ENCODE peak calls at places on chromosomes 1 and 21, in four cellular contexts. One of them, this sample, is unnamed.
A peak's percentile ranks its signal among the peaks of the same experiment; 100 is the strongest.

GRCh38 chr1:233112184-233113008 is 162.0 kb downstream of the NTPCR start:
- DNase-seq in mammary epithelial cell: no peak
- DNase-seq in tibial nerve: no peak
- DNase-seq in DND-41: no peak
- DNase-seq in this sample: no peak

GRCh38 chr1:8962812-8963669 is 17.4 kb downstream of the CA6 start:
- DNase-seq in mammary epithelial cell: no peak
- DNase-seq in tibial nerve: peak; percentile 23
- DNase-seq in DND-41: peak; percentile 56
- DNase-seq in this sample: peak; percentile 15

GRCh38 chr1:53246261-53247134 is 8.2 kb upstream of the MAGOH start:
- DNase-seq in mammary epithelial cell: no peak
- DNase-seq in tibial nerve: no peak
- DNase-seq in DND-41: no peak
- DNase-seq in this sample: no peak

GRCh38 chr1:57597036-57597435 is 173.2 kb upstream of the DAB1 start:
- DNase-seq in mammary epithelial cell: no peak
- DNase-seq in tibial nerve: no peak
- DNase-seq in DND-41: no peak
- DNase-seq in this sample: no peak

GRCh38 chr1:70874826-70875225 is 172.8 kb downstream of the PTGER3 start:
- DNase-seq in mammary epithelial cell: no peak
- DNase-seq in tibial nerve: no peak
- DNase-seq in DND-41: no peak
- DNase-seq in this sample: no peak

GRCh38 chr1:51313961-51314777 is 16.2 kb downstream of the TTC39A start:
- DNase-seq in mammary epithelial cell: peak; percentile 78
- DNase-seq in tibial nerve: no peak
- DNase-seq in DND-41: no peak
- DNase-seq in this sample: no peak

GRCh38 chr1:214764502-214764901 is 161.5 kb downstream of the CENPF start:
- DNase-seq in mammary epithelial cell: no peak
- DNase-seq in tibial nerve: no peak
- DNase-seq in DND-41: no peak
- DNase-seq in this sample: no peak

GRCh38 chr1:151990856-151991198 is 2.8 kb downstream of the S100A10 start:
- DNase-seq in mammary epithelial cell: no peak
- DNase-seq in tibial nerve: peak; percentile 61
- DNase-seq in DND-41: no peak
- DNase-seq in this sample: no peak

GRCh38 chr1:54311506-54311905 is 94.7 kb downstream of the SSBP3 start:
- DNase-seq in mammary epithelial cell: no peak
- DNase-seq in tibial nerve: no peak
- DNase-seq in DND-41: no peak
- DNase-seq in this sample: no peak

GRCh38 chr21:17901458-17902092 is 82.4 kb upstream of the C21orf91 start:
- DNase-seq in mammary epithelial cell: peak; percentile 40
- DNase-seq in tibial nerve: no peak
- DNase-seq in DND-41: no peak
- DNase-seq in this sample: peak; percentile 20

GRCh38 chr1:56094168-56094567 is 485.2 kb downstream of the PLPP3 start:
- DNase-seq in mammary epithelial cell: no peak
- DNase-seq in tibial nerve: no peak
- DNase-seq in DND-41: no peak
- DNase-seq in this sample: no peak

GRCh38 chr1:180248731-180249681 is 18.9 kb downstream of the LHX4 start:
- DNase-seq in mammary epithelial cell: no peak
- DNase-seq in tibial nerve: no peak
- DNase-seq in DND-41: peak; percentile 41
- DNase-seq in this sample: no peak

GRCh38 chr21:45122432-45123132 is 48.2 kb downstream of the ADARB1 start:
- DNase-seq in mammary epithelial cell: no peak
- DNase-seq in tibial nerve: no peak
- DNase-seq in DND-41: no peak
- DNase-seq in this sample: no peak

DNA sequence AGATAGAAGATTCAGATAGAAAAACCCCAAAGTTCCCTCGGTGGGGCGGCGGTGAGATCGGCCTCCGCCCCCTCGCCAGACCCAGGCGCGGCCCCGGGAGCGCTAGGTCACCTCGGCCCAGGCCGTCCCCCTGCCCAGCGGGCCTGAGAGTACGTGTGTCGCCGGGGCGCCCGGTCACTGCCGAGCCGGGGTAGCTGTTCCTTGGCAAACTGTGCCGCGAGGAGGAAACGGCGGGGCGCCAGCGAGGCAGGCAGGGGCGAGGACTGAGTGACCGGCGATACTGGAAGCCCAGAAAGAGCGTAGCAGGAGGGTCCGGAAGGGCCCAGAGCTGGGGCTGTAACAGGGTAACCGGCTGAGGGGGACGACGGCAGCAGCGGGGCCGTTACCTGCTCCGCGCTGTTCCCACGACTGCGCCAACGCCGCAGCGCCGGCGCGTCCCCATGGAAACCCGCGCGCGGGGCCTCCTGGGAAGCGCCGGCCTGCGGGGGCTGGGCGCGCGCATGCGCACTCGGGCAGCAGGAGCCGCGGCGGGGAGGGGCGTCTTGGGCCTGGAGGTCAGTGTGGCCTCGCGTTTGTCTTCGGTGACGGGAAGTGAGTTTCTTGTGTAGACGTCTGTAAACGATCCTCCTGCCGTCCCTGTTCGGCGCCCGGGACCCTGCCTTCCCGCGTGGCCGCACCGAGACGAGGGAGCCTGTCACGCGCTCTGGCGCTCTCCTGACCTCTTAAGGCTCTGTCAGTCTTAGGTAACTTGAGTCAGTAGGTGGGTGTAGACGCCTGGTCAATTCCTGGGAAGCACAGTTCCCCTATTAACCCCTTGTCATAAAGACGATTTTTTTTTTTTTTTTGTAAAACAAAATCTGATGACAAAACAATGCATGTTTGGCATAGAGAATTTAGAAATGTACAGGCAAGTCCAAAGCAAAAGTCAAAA is at the start of gene LCA5L:
- DNase-seq in mammary epithelial cell: peak; percentile 84
- DNase-seq in tibial nerve: peak; percentile 76
- DNase-seq in DND-41: peak; percentile 90
- DNase-seq in this sample: peak; percentile 95
- TF ChIP-seq CTCF in mammary epithelial cell: no peak
- TF ChIP-seq CTCF in tibial nerve: no peak
- TF ChIP-seq CTCF in DND-41: peak; percentile 43
- TF ChIP-seq CTCF in this sample: peak; percentile 27

DNA sequence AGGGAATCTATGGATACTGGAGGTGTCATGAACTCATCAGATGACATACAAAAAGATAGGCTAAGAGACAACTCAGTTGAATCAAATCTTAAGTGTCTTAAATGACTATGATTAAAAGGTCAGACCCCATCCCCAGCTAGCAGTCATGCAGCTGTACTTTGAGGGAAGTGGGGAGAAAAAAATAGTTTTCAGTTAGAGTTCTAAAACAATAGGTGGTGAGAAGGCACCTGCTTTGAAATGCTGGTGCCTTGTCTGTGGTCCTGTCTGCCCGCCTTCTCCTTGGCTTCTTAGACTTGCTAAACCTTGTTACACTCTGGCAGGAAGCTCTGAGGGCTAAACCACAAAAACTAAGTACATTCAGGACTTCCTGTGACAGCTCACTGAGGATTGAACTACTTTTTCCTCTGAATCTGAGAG is 15.3 kb downstream of the CD2 start:
- DNase-seq in mammary epithelial cell: peak; percentile 73
- DNase-seq in tibial nerve: no peak
- DNase-seq in DND-41: peak; percentile 93
- DNase-seq in this sample: peak; percentile 32
- H3K4me3 ChIP-seq in mammary epithelial cell: no peak overlapping the region
- H3K4me3 ChIP-seq in tibial nerve: no peak overlapping the region
- H3K4me3 ChIP-seq in DND-41: peak overlapping the region; percentile 35
- H3K4me3 ChIP-seq in this sample: no peak overlapping the region

GRCh38 chr21:42680429-42680828 is 27.0 kb downstream of the PDE9A start:
- DNase-seq in mammary epithelial cell: no peak
- DNase-seq in tibial nerve: no peak
- DNase-seq in DND-41: no peak
- DNase-seq in this sample: no peak
- H3K27me3 ChIP-seq in mammary epithelial cell: peaks cover 6% of the 10 kb centered on the region
- H3K27me3 ChIP-seq in tibial nerve: no peaks in the 10 kb centered on the region
- H3K27me3 ChIP-seq in DND-41: no peaks in the 10 kb centered on the region
- H3K27me3 ChIP-seq in this sample: no peaks in the 10 kb centered on the region

GRCh38 chr1:229578168-229579100 is 19.9 kb upstream of the ABCB10 start:
- DNase-seq in mammary epithelial cell: no peak
- DNase-seq in tibial nerve: no peak
- DNase-seq in DND-41: no peak
- DNase-seq in this sample: no peak
- TF ChIP-seq CTCF in mammary epithelial cell: no peak
- TF ChIP-seq CTCF in tibial nerve: no peak
- TF ChIP-seq CTCF in DND-41: no peak
- TF ChIP-seq CTCF in this sample: no peak

DNA sequence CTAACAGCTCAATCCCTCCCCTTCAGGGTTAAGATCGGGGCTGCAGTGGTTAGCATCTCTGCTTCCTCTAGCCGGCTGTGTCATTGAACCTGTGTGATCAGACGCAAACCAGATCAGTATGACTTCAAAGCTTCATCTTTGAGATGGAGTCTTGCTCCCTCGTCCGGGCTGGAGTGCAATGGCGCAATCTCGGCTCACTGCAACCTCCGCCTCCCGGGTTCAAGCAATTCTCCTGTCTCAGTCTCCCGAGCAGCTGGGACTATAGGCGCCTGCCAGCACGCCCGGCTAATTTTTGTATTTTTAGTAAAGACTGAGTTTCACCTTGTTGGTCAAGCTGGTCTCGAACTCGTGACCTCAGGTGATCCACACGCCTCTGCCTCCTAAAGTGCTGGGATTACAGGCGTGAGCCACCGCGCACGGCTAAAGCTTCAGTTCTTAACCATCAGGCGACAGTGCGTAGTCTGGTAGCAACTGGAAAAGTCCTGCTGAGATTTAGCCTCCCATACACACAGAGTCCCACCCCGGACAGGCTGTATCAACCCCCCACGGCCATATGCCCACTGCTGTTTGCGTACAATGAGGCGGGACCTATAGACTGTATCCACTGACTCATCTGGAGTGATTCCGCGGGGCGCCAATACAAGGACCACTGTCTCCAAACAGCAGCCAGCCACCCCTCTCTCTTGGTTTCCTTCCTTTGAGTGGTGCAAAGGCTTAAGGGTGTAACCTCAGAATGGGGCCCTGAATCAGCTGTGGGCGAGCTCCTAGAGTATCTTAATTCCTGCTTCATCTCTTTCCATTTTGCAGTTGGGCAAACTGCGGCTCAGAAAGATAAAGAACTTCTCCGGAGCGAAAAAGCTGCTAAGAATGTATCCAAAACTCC is 23.3 kb downstream of the CELA3A start:
- DNase-seq in mammary epithelial cell: no peak
- DNase-seq in tibial nerve: peak; percentile 48
- DNase-seq in DND-41: peak; percentile 85
- DNase-seq in this sample: peak; percentile 72
- H3K4me3 ChIP-seq in mammary epithelial cell: peak overlapping the region; percentile 76
- H3K4me3 ChIP-seq in tibial nerve: peak overlapping the region; percentile 92
- H3K4me3 ChIP-seq in DND-41: peak overlapping the region; percentile 77
- H3K4me3 ChIP-seq in this sample: peak overlapping the region; percentile 85

This sample was measured in GM06990.